ENCODE peak calls at places on chromosomes 16 and 17, in ten cellular contexts. H is IMR-90, M is HL-60, W is kidney epithelial cell, R is A549, S is foreskin fibroblast, J is transverse colon, V is mesenchymal stem cell, T is astrocyte of the spinal cord, N is BJ. Y is an unnamed sample.

GRCh38 chr17:37500378-37500777 is 10.7 kb downstream of the DUSP14 start:
- DNase-seq in T (no peak), H (no peak), S (no peak), N (no peak), J (no peak), V (no peak), M (no peak), R (no peak), W (no peak), Y (no peak)

GRCh38 chr16:67277294-67277998 is 1.9 kb upstream of the PLEKHG4 start:
- DNase-seq in T (peak; percentile 99), N (peak; percentile 95), M (peak; percentile 64), R (peak; percentile 77), V (peak; percentile 99), S (peak; percentile 99), J (peak; percentile 26), W (peak; percentile 98), H (peak; percentile 100), Y (peak; percentile 99)

GRCh38 chr17:8475820-8476219 is 40.1 kb downstream of the NDEL1 start:
- DNase-seq in W (no peak), T (no peak), S (no peak), V (no peak), N (no peak), M (no peak), H (no peak), J (no peak), R (no peak), Y (no peak)

GRCh38 chr17:64092952-64093451 is 36.9 kb downstream of the ERN1 start:
- DNase-seq in R (no peak), T (no peak), N (no peak), J (no peak), S (no peak), H (no peak), W (no peak), V (peak; percentile 59), M (no peak), Y (no peak)

GRCh38 chr17:16215965-16216316 is 607 bp upstream of the NCOR1 start:
- DNase-seq in M (no peak), J (peak; percentile 63), V (no peak), H (no peak), T (no peak), R (no peak), N (no peak), S (peak; percentile 37), W (no peak), Y (no peak)

GRCh38 chr16:1287982-1288670 is 21.3 kb upstream of the UBE2I start:
- DNase-seq in W (no peak), H (peak; percentile 5), J (no peak), M (no peak), S (no peak), R (no peak), N (no peak), V (no peak), T (no peak), Y (no peak)

GRCh38 chr16:66058181-66058580 is 308.3 kb upstream of the CDH5 start:
- DNase-seq in H (peak; percentile 78), W (no peak), S (peak; percentile 29), R (no peak), V (no peak), T (peak; percentile 72), M (no peak), N (peak; percentile 91), J (no peak), Y (peak; percentile 36)

GRCh38 chr16:86732621-86733297 is 154.4 kb downstream of the FOXL1 start:
- DNase-seq in W (no peak), J (no peak), V (peak; percentile 27), T (peak; percentile 70), M (no peak), S (peak; percentile 29), N (no peak), H (peak; percentile 53), R (no peak), Y (peak; percentile 40)

GRCh38 chr17:78723001-78723796 is 58.9 kb downstream of the CYTH1 start:
- DNase-seq in J (peak; percentile 41), H (peak; percentile 45), N (no peak), R (no peak), T (peak; percentile 37), S (peak; percentile 41), M (no peak), V (peak; percentile 61), W (no peak), Y (peak; percentile 31)

GRCh38 chr16:13552960-13553257 is 367.0 kb upstream of the ERCC4 start:
- DNase-seq in R (no peak), J (no peak), M (no peak), S (no peak), N (no peak), T (no peak), V (no peak), H (no peak), W (no peak), Y (no peak)

GRCh38 chr16:50733468-50733867 is 8.4 kb upstream of the CYLD start:
- DNase-seq in N (no peak), S (no peak), V (no peak), J (no peak), W (no peak), M (no peak), R (no peak), H (no peak), T (no peak), Y (no peak)

GRCh38 chr16:72427001-72427785 is 255.2 kb upstream of the PMFBP1 start:
- DNase-seq in J (no peak), V (no peak), M (no peak), N (no peak), S (no peak), R (no peak), W (no peak), T (no peak), H (no peak), Y (no peak)
- H3K4me3 ChIP-seq in J (no peak overlapping the region), V (no peak overlapping the region), M (no peak overlapping the region), N (no peak overlapping the region), S (no peak overlapping the region), R (no peak overlapping the region), W (no peak overlapping the region), T (peak overlapping the region; percentile 32), H (no peak overlapping the region), Y (no peak overlapping the region)

GRCh38 chr16:72481419-72481818 is 309.5 kb upstream of the PMFBP1 start:
- DNase-seq in R (no peak), M (no peak), J (no peak), S (no peak), T (no peak), H (no peak), N (no peak), V (no peak), W (no peak), Y (peak; percentile 82)

GRCh38 chr16:72482695-72483094 is 310.7 kb upstream of the PMFBP1 start:
- DNase-seq in N (no peak), H (no peak), W (no peak), R (no peak), T (no peak), M (no peak), S (no peak), V (no peak), J (no peak), Y (no peak)

GRCh38 chr16:72487283-72487682 is 315.3 kb upstream of the PMFBP1 start:
- DNase-seq in N (no peak), J (no peak), H (no peak), S (no peak), W (no peak), R (no peak), V (no peak), M (no peak), T (no peak), Y (no peak)
- H3K4me3 ChIP-seq in N (no peak overlapping the region), J (no peak overlapping the region), H (no peak overlapping the region), S (no peak overlapping the region), W (no peak overlapping the region), R (no peak overlapping the region), V (no peak overlapping the region), M (no peak overlapping the region), T (no peak overlapping the region), Y (no peak overlapping the region)

DNA sequence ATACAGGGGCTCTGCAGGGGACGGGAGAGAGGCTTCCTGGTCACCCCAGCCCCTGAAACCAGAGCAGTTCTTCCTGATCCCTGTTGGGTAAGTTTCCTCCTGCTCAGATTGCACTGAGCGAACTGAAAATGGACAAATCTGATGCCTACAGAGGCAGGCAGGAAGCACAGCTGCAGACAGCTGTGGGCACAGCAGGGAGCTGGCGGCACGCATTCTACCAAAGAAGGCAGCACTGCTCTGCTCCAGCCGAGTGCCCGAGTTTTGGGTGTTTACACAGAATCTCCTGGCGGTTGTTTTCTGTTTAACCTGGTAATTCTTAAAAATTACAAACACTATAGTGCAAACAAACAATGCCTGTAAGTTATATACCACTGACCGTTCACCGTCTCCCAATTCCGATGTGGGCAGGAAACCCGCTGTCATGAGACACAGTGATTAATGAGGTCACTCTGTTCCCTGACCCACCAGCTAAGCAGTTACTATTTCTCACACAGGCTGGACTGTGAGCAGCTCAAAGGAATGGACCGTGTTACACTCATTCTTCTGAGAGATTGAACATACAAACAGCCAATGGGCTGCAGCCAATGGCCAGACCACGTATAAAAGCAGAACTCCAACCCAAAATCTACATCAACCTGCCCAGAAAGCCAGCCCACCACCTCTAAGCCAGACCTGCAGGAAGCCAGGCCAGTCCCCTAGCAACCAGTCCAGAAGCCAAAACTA is 25.5 kb downstream of the NSMCE1 start:
- DNase-seq in R (peak; percentile 78), T (peak; percentile 95), S (peak; percentile 95), J (no peak), H (peak; percentile 98), M (no peak), W (peak; percentile 75), N (no peak), V (peak; percentile 98), Y (peak; percentile 88)
- H3K4me3 ChIP-seq in R (no peak overlapping the region), T (peak overlapping the region; percentile 14), S (peak overlapping the region; percentile 36), J (no peak overlapping the region), H (peak overlapping the region; percentile 1), M (no peak overlapping the region), W (no peak overlapping the region), N (no peak overlapping the region), V (no peak overlapping the region), Y (no peak overlapping the region)

GRCh38 chr16:84159006-84159405 is 13.9 kb downstream of the DNAAF1 start:
- DNase-seq in V (no peak), R (no peak), H (no peak), S (no peak), T (no peak), J (no peak), M (no peak), N (no peak), W (no peak), Y (no peak)

GRCh38 chr16:84158455-84158854 is 13.3 kb downstream of the DNAAF1 start:
- DNase-seq in S (no peak), M (no peak), J (no peak), R (no peak), N (no peak), H (no peak), W (no peak), V (no peak), T (no peak), Y (no peak)

GRCh38 chr16:84159800-84160199 is 14.7 kb downstream of the DNAAF1 start:
- DNase-seq in T (no peak), W (no peak), N (no peak), H (no peak), R (no peak), M (no peak), S (no peak), J (no peak), V (no peak), Y (no peak)

GRCh38 chr16:84156342-84156784 is 11.3 kb downstream of the DNAAF1 start:
- DNase-seq in H (no peak), M (no peak), T (no peak), N (no peak), V (peak; percentile 21), S (peak; percentile 32), W (peak; percentile 45), J (no peak), R (no peak), Y (no peak)

DNA sequence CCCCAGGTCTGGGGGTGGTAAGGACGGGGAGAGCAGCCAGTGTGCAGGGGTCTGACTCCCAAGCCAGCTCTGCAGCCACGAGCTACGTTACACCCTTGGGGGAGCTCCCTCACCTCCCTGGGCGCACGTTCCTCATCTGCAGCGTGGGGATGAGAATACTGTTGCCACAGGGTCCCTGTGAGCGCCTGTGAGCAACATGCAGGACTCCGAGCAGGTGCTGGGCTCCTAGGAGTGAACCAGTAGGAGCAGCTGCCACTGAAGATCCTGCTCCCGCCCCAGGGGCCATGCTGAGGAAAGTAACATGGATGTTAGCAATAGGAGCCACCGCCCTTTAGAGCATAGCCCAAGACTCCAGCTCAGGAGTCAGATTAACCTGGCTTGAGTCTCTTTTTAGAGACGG is 15.9 kb downstream of the DNAAF1 start:
- DNase-seq in N (no peak), R (no peak), W (no peak), H (no peak), J (no peak), V (no peak), M (no peak), T (no peak), S (no peak), Y (no peak)
- H3K4me3 ChIP-seq in N (no peak overlapping the region), R (no peak overlapping the region), W (no peak overlapping the region), H (no peak overlapping the region), J (no peak overlapping the region), V (no peak overlapping the region), M (no peak overlapping the region), T (no peak overlapping the region), S (no peak overlapping the region), Y (no peak overlapping the region)